ENCODE peak calls at places on chromosomes 11 and 22, in six cellular contexts. L, Y, E, V, K and G are unnamed samples. For H3K4me1, the result is how much of the 10 kb centered on the place peaks cover.

GRCh38 chr11:93512073-93512475 is 31.1 kb downstream of the SMCO4 start:
- DNase-seq in Y (no peak), V (no peak), K (no peak), L (no peak), E (no peak), G (no peak)

GRCh38 chr11:1908579-1908978 is 10.9 kb upstream of the TNNT3 start:
- DNase-seq in E (no peak), Y (no peak), L (no peak), K (no peak), V (no peak), G (no peak)

GRCh38 chr11:24324211-24324610 is 172.6 kb upstream of the LUZP2 start:
- DNase-seq in K (no peak), Y (no peak), L (no peak), E (peak), V (no peak), G (no peak)

GRCh38 chr11:84887055-84887629 is 740.0 kb downstream of the DLG2 start:
- DNase-seq in Y (no peak), K (no peak), V (no peak), E (no peak), L (no peak), G (no peak)

GRCh38 chr11:123143476-123143875 is 51.6 kb downstream of the CLMP start:
- DNase-seq in V (no peak), E (no peak), Y (no peak), K (no peak), L (no peak), G (no peak)

GRCh38 chr22:48240165-48240934 is 1477.9 kb downstream of the TBC1D22A start:
- DNase-seq in L (no peak), Y (no peak), K (peak), E (no peak), V (no peak), G (no peak)

GRCh38 chr11:116641561-116642045 is 131.2 kb downstream of the BUD13 start:
- DNase-seq in K (peak), E (peak), Y (peak), V (peak), L (no peak), G (peak)

GRCh38 chr11:113446938-113447337 is 28.3 kb downstream of the DRD2 start:
- DNase-seq in V (peak), L (no peak), Y (no peak), K (no peak), E (peak), G (no peak)

GRCh38 chr11:68549789-68550484 is 89.4 kb downstream of the PPP6R3 start:
- DNase-seq in K (no peak), Y (no peak), E (no peak), L (no peak), V (no peak), G (no peak)

GRCh38 chr11:82906236-82906635 is 4.7 kb downstream of the DDIAS start:
- DNase-seq in K (no peak), V (peak), E (peak), Y (no peak), L (no peak), G (peak)

GRCh38 chr11:75174781-75175370 is 24.0 kb downstream of the SLCO2B1 start:
- DNase-seq in L (peak), K (no peak), Y (no peak), V (no peak), E (no peak), G (no peak)

GRCh38 chr11:15649371-15650104 is 534.8 kb downstream of the INSC start:
- DNase-seq in E (no peak), Y (no peak), K (no peak), L (no peak), V (no peak), G (no peak)

GRCh38 chr11:64058494-64058893 is 22.8 kb downstream of the FLRT1 start:
- DNase-seq in E (no peak), Y (peak), K (no peak), L (no peak), V (no peak), G (no peak)

GRCh38 chr11:23236846-23237550 is 376.7 kb upstream of the CCDC179 start:
- DNase-seq in K (no peak), L (no peak), E (no peak), Y (no peak), V (peak), G (no peak)

GRCh38 chr11:117820071-117820470 is 4.5 kb downstream of the FXYD2 start:
- DNase-seq in K (no peak), Y (peak), V (no peak), E (no peak), L (no peak), G (peak)

GRCh38 chr11:117822031-117822521 is 2.5 kb downstream of the FXYD2 start:
- DNase-seq in E (peak), L (no peak), Y (peak), K (no peak), V (no peak), G (peak)

GRCh38 chr11:117820516-117820915 is 4.0 kb downstream of the FXYD2 start:
- DNase-seq in K (no peak), E (no peak), V (no peak), L (no peak), Y (no peak), G (no peak)

GRCh38 chr11:117822522-117823033 is 2.0 kb downstream of the FXYD2 start:
- DNase-seq in V (no peak), Y (peak), K (no peak), E (no peak), L (no peak), G (no peak)

GRCh38 chr11:117821431-117821830 is 3.1 kb downstream of the FXYD2 start:
- DNase-seq in V (no peak), K (no peak), E (no peak), L (no peak), Y (no peak), G (no peak)
- H3K4me1 ChIP-seq in V (under half), K (under half), E (under half), L (under half), Y (half or more), G (under half)

DNA sequence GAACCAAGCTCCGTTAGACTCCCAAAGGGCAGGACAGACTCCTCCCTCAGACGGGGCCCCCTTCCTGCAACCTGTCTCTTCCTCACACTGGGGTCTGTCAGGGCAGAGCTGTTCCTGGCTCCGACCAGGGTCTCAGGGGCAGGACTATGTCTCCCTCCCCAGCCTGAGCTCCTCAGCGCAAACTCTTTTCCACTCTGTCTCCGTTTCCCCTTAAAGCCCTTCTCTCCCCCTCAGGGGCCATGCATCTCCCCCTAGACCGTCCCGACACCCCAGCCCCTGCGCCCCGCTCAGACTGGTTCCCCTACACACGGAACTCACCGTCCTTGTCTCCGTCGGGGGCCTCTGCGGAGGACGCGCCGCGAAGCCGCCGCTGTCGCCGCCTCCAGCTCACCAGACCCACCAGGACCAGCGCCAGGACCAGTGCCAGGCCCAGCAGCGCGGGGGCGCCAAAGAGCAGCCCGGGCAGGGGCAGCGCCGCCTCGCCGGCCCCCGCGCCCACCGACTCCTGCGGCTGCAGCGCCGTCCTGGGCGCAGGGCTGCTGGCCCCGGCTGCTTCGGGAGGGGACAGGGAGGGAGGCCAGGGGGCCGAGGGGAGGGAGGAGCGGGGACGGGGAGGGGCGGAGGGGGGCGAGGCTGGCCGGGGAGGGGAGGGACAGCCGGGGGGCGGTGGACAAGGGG is 684 bp downstream of the TNFRSF13C start:
- DNase-seq in L (no peak), Y (peak), K (no peak), E (peak), V (no peak), G (peak)
- H3K4me3 ChIP-seq in L (no peak), Y (peak), K (peak), E (peak), V (no peak), G (peak)

GRCh38 chr11:132205496-132205895 is 835.1 kb downstream of the NTM start:
- DNase-seq in Y (no peak), E (no peak), V (no peak), K (no peak), L (no peak), G (no peak)
- H3K27ac ChIP-seq in Y (no peak), E (no peak), V (no peak), K (no peak), L (no peak), G (no peak)

GRCh38 chr22:50529416-50530279 is at the start of gene TYMP:
- DNase-seq in L (no peak), E (peak), K (no peak), Y (peak), V (no peak), G (peak)
- H3K4me1 ChIP-seq in L (under half), E (under half), K (under half), Y (half or more), V (under half), G (under half)

GRCh38 chr22:38943882-38944281 is 13.5 kb upstream of the APOBEC3A start:
- DNase-seq in K (no peak), Y (no peak), L (no peak), V (no peak), E (no peak), G (no peak)
- H3K4me3 ChIP-seq in K (no peak), Y (no peak), L (no peak), V (no peak), E (no peak), G (no peak)

GRCh38 chr11:61401558-61401957 is 9.2 kb downstream of the TMEM216 start:
- DNase-seq in V (no peak), E (no peak), L (no peak), K (no peak), Y (no peak), G (no peak)

GRCh38 chr11:61406067-61406466 is 13.7 kb downstream of the TMEM216 start:
- DNase-seq in V (no peak), E (no peak), Y (no peak), L (no peak), K (no peak), G (no peak)

GRCh38 chr11:61406991-61407728 is 14.8 kb downstream of the TMEM216 start:
- DNase-seq in K (no peak), V (no peak), E (no peak), Y (no peak), L (no peak), G (no peak)

DNA sequence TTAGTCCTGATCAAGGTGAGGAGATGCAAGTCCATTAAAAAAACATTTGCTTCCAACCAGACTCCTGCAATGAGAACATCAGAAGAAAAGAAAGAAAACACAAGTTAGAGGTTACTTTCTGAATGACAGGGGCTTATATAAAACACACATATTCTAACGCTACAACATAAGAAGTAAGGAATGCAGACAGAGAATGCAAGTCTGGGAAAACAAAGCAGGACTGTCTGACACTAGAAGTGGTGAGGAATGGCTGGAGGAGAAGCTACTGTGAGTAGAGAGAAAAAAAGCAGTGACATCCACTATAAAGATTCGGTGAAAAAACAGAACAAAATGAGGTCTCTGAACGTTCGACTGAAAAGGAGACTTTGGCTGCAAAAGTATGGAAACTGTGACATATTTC is 12.3 kb downstream of the TMEM216 start:
- DNase-seq in E (no peak), Y (no peak), L (no peak), V (no peak), K (no peak), G (no peak)
- H3K27ac ChIP-seq in E (no peak), Y (no peak), L (no peak), V (no peak), K (no peak), G (no peak)

DNA sequence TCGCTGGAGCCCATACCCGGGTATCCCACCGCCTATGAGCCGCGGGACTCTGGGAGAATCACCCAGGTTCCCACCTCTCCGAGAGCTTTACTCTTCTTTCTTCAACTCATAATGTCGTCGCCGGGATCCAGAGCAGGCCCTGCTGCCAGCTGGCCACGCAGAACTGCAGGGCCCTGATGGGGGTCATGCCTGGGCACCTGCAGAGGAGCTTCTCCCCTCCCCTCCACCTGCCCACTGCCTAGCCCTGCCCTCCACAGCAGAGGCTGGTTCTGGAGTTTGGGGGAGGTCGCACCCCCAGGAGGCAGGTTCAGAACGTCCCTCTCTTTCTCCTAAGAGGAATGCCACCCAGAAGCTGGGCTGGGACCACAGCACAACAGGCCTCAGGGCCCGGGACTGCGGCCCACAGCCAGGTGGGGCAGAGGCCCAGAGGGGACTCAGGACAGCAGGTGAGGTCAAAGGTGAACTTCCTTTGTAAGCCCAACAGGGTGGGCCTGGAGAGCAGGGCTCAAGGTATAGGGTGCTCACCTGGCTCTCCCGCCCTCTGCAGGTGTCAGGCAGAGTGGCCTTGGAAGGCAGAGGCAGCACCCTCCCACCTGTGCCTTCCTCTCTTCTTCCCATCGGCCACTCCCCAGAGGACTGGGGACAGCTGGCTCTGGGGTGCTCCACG is 1.9 kb downstream of the SLC25A45 start:
- DNase-seq in E (no peak), Y (peak), V (no peak), L (no peak), K (no peak), G (peak)
- H3K4me1 ChIP-seq in E (under half), Y (under half), V (under half), L (under half), K (under half), G (under half)

GRCh38 chr11:57124460-57124859 is 57.3 kb upstream of the LRRC55 start:
- DNase-seq in K (no peak), Y (no peak), V (no peak), L (no peak), E (no peak), G (no peak)
- H3K4me3 ChIP-seq in K (no peak), Y (no peak), V (no peak), L (no peak), E (no peak), G (no peak)

DNA sequence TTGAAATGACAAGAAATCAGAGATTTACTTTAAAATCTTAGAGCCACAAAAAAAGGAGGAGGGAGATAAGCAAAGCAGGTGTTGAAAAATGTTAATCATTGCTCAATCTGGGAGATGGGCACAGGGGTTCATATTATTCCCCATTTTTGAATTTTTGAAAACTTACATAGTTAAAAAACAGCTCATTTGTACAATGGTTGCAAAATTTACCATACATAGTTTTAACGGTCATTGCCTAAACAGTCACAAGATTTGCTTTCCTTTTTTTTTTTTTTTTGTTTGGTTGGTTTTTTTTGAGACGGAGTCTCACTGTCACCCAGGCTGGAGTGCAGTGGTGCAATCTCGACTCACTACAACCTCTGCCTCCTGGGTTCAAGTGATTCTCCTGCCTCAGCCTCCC is 4.1 kb downstream of the HDHD5 start:
- DNase-seq in Y (no peak), V (no peak), K (no peak), L (no peak), E (no peak), G (no peak)
- H3K27ac ChIP-seq in Y (no peak), V (no peak), K (no peak), L (no peak), E (no peak), G (no peak)